ENCODE peak calls at places on chromosomes 16 and 17, in eight cellular contexts. One of them, this sample, is unnamed.

GRCh38 chr17:77107506-77108433 is 33.0 kb upstream of the SEC14L1 start:
- DNase-seq in omental fat pad: no peak
- DNase-seq in CD4-positive, CD25-positive, alpha-beta regulatory T cell: peak
- DNase-seq in T47D: no peak
- DNase-seq in AG09319: no peak
- DNase-seq in amygdala: no peak
- DNase-seq in NCI-H1417 treated with DMSO at 0.1 percent for 48 hours: no peak
- DNase-seq in left cardiac atrium: no peak
- DNase-seq in this sample: peak

GRCh38 chr17:43846963-43847369 is at the start of gene CD300LG:
- DNase-seq in T47D: no peak
- DNase-seq in omental fat pad: no peak
- DNase-seq in NCI-H1417 treated with DMSO at 0.1 percent for 48 hours: no peak
- DNase-seq in CD4-positive, CD25-positive, alpha-beta regulatory T cell: no peak
- DNase-seq in AG09319: no peak
- DNase-seq in left cardiac atrium: no peak
- DNase-seq in amygdala: no peak
- DNase-seq in this sample: no peak

GRCh38 chr17:48563385-48563838 is 14.7 kb downstream of the HOXB4 start:
- DNase-seq in omental fat pad: no peak
- DNase-seq in T47D: no peak
- DNase-seq in CD4-positive, CD25-positive, alpha-beta regulatory T cell: no peak
- DNase-seq in AG09319: no peak
- DNase-seq in left cardiac atrium: no peak
- DNase-seq in amygdala: no peak
- DNase-seq in NCI-H1417 treated with DMSO at 0.1 percent for 48 hours: no peak
- DNase-seq in this sample: no peak

GRCh38 chr16:90019543-90020259 is 445 bp upstream of the DBNDD1 start:
- DNase-seq in amygdala: peak
- DNase-seq in T47D: no peak
- DNase-seq in AG09319: no peak
- DNase-seq in NCI-H1417 treated with DMSO at 0.1 percent for 48 hours: no peak
- DNase-seq in CD4-positive, CD25-positive, alpha-beta regulatory T cell: peak
- DNase-seq in omental fat pad: no peak
- DNase-seq in left cardiac atrium: no peak
- DNase-seq in this sample: no peak

GRCh38 chr17:61662771-61663170 is 71.8 kb upstream of the NACA2 start:
- DNase-seq in left cardiac atrium: no peak
- DNase-seq in T47D: no peak
- DNase-seq in NCI-H1417 treated with DMSO at 0.1 percent for 48 hours: no peak
- DNase-seq in CD4-positive, CD25-positive, alpha-beta regulatory T cell: no peak
- DNase-seq in omental fat pad: no peak
- DNase-seq in amygdala: no peak
- DNase-seq in AG09319: peak
- DNase-seq in this sample: no peak

GRCh38 chr16:52572656-52573055 is 25.7 kb upstream of the TOX3 start:
- DNase-seq in left cardiac atrium: no peak
- DNase-seq in NCI-H1417 treated with DMSO at 0.1 percent for 48 hours: no peak
- DNase-seq in omental fat pad: no peak
- DNase-seq in AG09319: no peak
- DNase-seq in amygdala: no peak
- DNase-seq in CD4-positive, CD25-positive, alpha-beta regulatory T cell: no peak
- DNase-seq in T47D: no peak
- DNase-seq in this sample: no peak

GRCh38 chr16:28984619-28985135 is at the start of gene LAT:
- DNase-seq in left cardiac atrium: no peak
- DNase-seq in omental fat pad: no peak
- DNase-seq in CD4-positive, CD25-positive, alpha-beta regulatory T cell: peak
- DNase-seq in T47D: no peak
- DNase-seq in NCI-H1417 treated with DMSO at 0.1 percent for 48 hours: no peak
- DNase-seq in AG09319: no peak
- DNase-seq in amygdala: no peak
- DNase-seq in this sample: peak

GRCh38 chr17:78231991-78232759 is 744 bp downstream of the TMEM235 start:
- DNase-seq in left cardiac atrium: no peak
- DNase-seq in NCI-H1417 treated with DMSO at 0.1 percent for 48 hours: no peak
- DNase-seq in amygdala: no peak
- DNase-seq in AG09319: no peak
- DNase-seq in omental fat pad: no peak
- DNase-seq in CD4-positive, CD25-positive, alpha-beta regulatory T cell: peak
- DNase-seq in T47D: no peak
- DNase-seq in this sample: no peak

GRCh38 chr17:2279707-2280106 is 23.9 kb downstream of the SMG6 start:
- DNase-seq in NCI-H1417 treated with DMSO at 0.1 percent for 48 hours: no peak
- DNase-seq in T47D: no peak
- DNase-seq in CD4-positive, CD25-positive, alpha-beta regulatory T cell: no peak
- DNase-seq in amygdala: no peak
- DNase-seq in AG09319: no peak
- DNase-seq in left cardiac atrium: no peak
- DNase-seq in omental fat pad: no peak
- DNase-seq in this sample: no peak

GRCh38 chr16:61323456-61323855 is 712.8 kb downstream of the CDH8 start:
- DNase-seq in CD4-positive, CD25-positive, alpha-beta regulatory T cell: no peak
- DNase-seq in T47D: no peak
- DNase-seq in omental fat pad: no peak
- DNase-seq in NCI-H1417 treated with DMSO at 0.1 percent for 48 hours: peak
- DNase-seq in AG09319: no peak
- DNase-seq in amygdala: no peak
- DNase-seq in left cardiac atrium: no peak
- DNase-seq in this sample: no peak

GRCh38 chr16:81564368-81565060 is 119.9 kb downstream of the CMIP start:
- DNase-seq in T47D: no peak
- DNase-seq in left cardiac atrium: no peak
- DNase-seq in CD4-positive, CD25-positive, alpha-beta regulatory T cell: no peak
- DNase-seq in AG09319: no peak
- DNase-seq in amygdala: peak
- DNase-seq in omental fat pad: no peak
- DNase-seq in NCI-H1417 treated with DMSO at 0.1 percent for 48 hours: no peak
- DNase-seq in this sample: no peak

GRCh38 chr17:45681706-45682105 is 102.4 kb upstream of the CRHR1 start:
- DNase-seq in amygdala: no peak
- DNase-seq in omental fat pad: no peak
- DNase-seq in T47D: no peak
- DNase-seq in NCI-H1417 treated with DMSO at 0.1 percent for 48 hours: no peak
- DNase-seq in left cardiac atrium: no peak
- DNase-seq in AG09319: no peak
- DNase-seq in CD4-positive, CD25-positive, alpha-beta regulatory T cell: no peak
- DNase-seq in this sample: no peak

GRCh38 chr16:49755291-49755611 is 100.7 kb downstream of the ZNF423 start:
- DNase-seq in omental fat pad: no peak
- DNase-seq in CD4-positive, CD25-positive, alpha-beta regulatory T cell: no peak
- DNase-seq in T47D: peak
- DNase-seq in AG09319: peak
- DNase-seq in amygdala: no peak
- DNase-seq in NCI-H1417 treated with DMSO at 0.1 percent for 48 hours: no peak
- DNase-seq in left cardiac atrium: no peak
- DNase-seq in this sample: no peak

GRCh38 chr16:66717776-66718175 is 21.2 kb upstream of the CMTM4 start:
- DNase-seq in T47D: no peak
- DNase-seq in CD4-positive, CD25-positive, alpha-beta regulatory T cell: no peak
- DNase-seq in omental fat pad: no peak
- DNase-seq in amygdala: no peak
- DNase-seq in NCI-H1417 treated with DMSO at 0.1 percent for 48 hours: no peak
- DNase-seq in AG09319: no peak
- DNase-seq in left cardiac atrium: no peak
- DNase-seq in this sample: no peak

GRCh38 chr16:77158293-77158692 is 32.7 kb upstream of the MON1B start:
- DNase-seq in AG09319: no peak
- DNase-seq in omental fat pad: no peak
- DNase-seq in amygdala: no peak
- DNase-seq in left cardiac atrium: peak
- DNase-seq in T47D: no peak
- DNase-seq in NCI-H1417 treated with DMSO at 0.1 percent for 48 hours: no peak
- DNase-seq in CD4-positive, CD25-positive, alpha-beta regulatory T cell: no peak
- DNase-seq in this sample: no peak

GRCh38 chr17:27846042-27846655 is 45.8 kb upstream of the NOS2 start:
- DNase-seq in AG09319: no peak
- DNase-seq in left cardiac atrium: no peak
- DNase-seq in omental fat pad: no peak
- DNase-seq in T47D: no peak
- DNase-seq in NCI-H1417 treated with DMSO at 0.1 percent for 48 hours: no peak
- DNase-seq in amygdala: no peak
- DNase-seq in CD4-positive, CD25-positive, alpha-beta regulatory T cell: peak
- DNase-seq in this sample: peak

GRCh38 chr16:4489030-4489429 is 12.8 kb downstream of the HMOX2 start:
- DNase-seq in T47D: no peak
- DNase-seq in left cardiac atrium: no peak
- DNase-seq in omental fat pad: no peak
- DNase-seq in CD4-positive, CD25-positive, alpha-beta regulatory T cell: no peak
- DNase-seq in NCI-H1417 treated with DMSO at 0.1 percent for 48 hours: no peak
- DNase-seq in AG09319: no peak
- DNase-seq in amygdala: no peak
- DNase-seq in this sample: no peak

GRCh38 chr16:87202346-87202745 is 114.8 kb downstream of the C16orf95 start:
- DNase-seq in NCI-H1417 treated with DMSO at 0.1 percent for 48 hours: no peak
- DNase-seq in left cardiac atrium: no peak
- DNase-seq in amygdala: no peak
- DNase-seq in T47D: no peak
- DNase-seq in omental fat pad: no peak
- DNase-seq in AG09319: no peak
- DNase-seq in CD4-positive, CD25-positive, alpha-beta regulatory T cell: no peak
- DNase-seq in this sample: no peak

GRCh38 chr17:44976198-44976597 is 8.1 kb upstream of the C1QL1 start:
- DNase-seq in amygdala: no peak
- DNase-seq in T47D: no peak
- DNase-seq in left cardiac atrium: no peak
- DNase-seq in AG09319: no peak
- DNase-seq in NCI-H1417 treated with DMSO at 0.1 percent for 48 hours: no peak
- DNase-seq in omental fat pad: no peak
- DNase-seq in CD4-positive, CD25-positive, alpha-beta regulatory T cell: no peak
- DNase-seq in this sample: no peak

GRCh38 chr17:1003633-1003971 is 6.7 kb downstream of the TIMM22 start:
- DNase-seq in T47D: no peak
- DNase-seq in CD4-positive, CD25-positive, alpha-beta regulatory T cell: no peak
- DNase-seq in NCI-H1417 treated with DMSO at 0.1 percent for 48 hours: no peak
- DNase-seq in amygdala: no peak
- DNase-seq in AG09319: no peak
- DNase-seq in left cardiac atrium: no peak
- DNase-seq in omental fat pad: no peak
- DNase-seq in this sample: no peak

GRCh38 chr17:1379930-1380313 is 20.1 kb downstream of the YWHAE start:
- DNase-seq in T47D: no peak
- DNase-seq in omental fat pad: no peak
- DNase-seq in AG09319: no peak
- DNase-seq in amygdala: no peak
- DNase-seq in NCI-H1417 treated with DMSO at 0.1 percent for 48 hours: no peak
- DNase-seq in CD4-positive, CD25-positive, alpha-beta regulatory T cell: peak
- DNase-seq in left cardiac atrium: no peak
- DNase-seq in this sample: no peak

GRCh38 chr16:89842471-89843408 is 14.5 kb downstream of the SPIRE2 start:
- DNase-seq in amygdala: no peak
- DNase-seq in AG09319: no peak
- DNase-seq in CD4-positive, CD25-positive, alpha-beta regulatory T cell: no peak
- DNase-seq in left cardiac atrium: no peak
- DNase-seq in omental fat pad: no peak
- DNase-seq in T47D: peak
- DNase-seq in NCI-H1417 treated with DMSO at 0.1 percent for 48 hours: no peak
- DNase-seq in this sample: no peak

GRCh38 chr16:61900482-61900881 is 135.8 kb downstream of the CDH8 start:
- DNase-seq in CD4-positive, CD25-positive, alpha-beta regulatory T cell: no peak
- DNase-seq in left cardiac atrium: no peak
- DNase-seq in omental fat pad: no peak
- DNase-seq in NCI-H1417 treated with DMSO at 0.1 percent for 48 hours: no peak
- DNase-seq in amygdala: no peak
- DNase-seq in T47D: no peak
- DNase-seq in AG09319: no peak
- DNase-seq in this sample: no peak

GRCh38 chr17:83065660-83066542 is 13.5 kb upstream of the METRNL start:
- DNase-seq in AG09319: no peak
- DNase-seq in CD4-positive, CD25-positive, alpha-beta regulatory T cell: no peak
- DNase-seq in NCI-H1417 treated with DMSO at 0.1 percent for 48 hours: no peak
- DNase-seq in amygdala: no peak
- DNase-seq in T47D: no peak
- DNase-seq in left cardiac atrium: peak
- DNase-seq in omental fat pad: peak
- DNase-seq in this sample: no peak

GRCh38 chr17:17994271-17994670 is 21.6 kb downstream of the DRC3 start:
- DNase-seq in NCI-H1417 treated with DMSO at 0.1 percent for 48 hours: no peak
- DNase-seq in CD4-positive, CD25-positive, alpha-beta regulatory T cell: peak
- DNase-seq in amygdala: no peak
- DNase-seq in left cardiac atrium: no peak
- DNase-seq in omental fat pad: no peak
- DNase-seq in T47D: no peak
- DNase-seq in AG09319: no peak
- DNase-seq in this sample: no peak

GRCh38 chr17:40516581-40517285 is 15.3 kb upstream of the TNS4 start:
- DNase-seq in omental fat pad: no peak
- DNase-seq in AG09319: no peak
- DNase-seq in amygdala: no peak
- DNase-seq in CD4-positive, CD25-positive, alpha-beta regulatory T cell: peak
- DNase-seq in T47D: no peak
- DNase-seq in left cardiac atrium: no peak
- DNase-seq in NCI-H1417 treated with DMSO at 0.1 percent for 48 hours: no peak
- DNase-seq in this sample: peak

GRCh38 chr17:17303010-17303846 is at the start of gene NT5M:
- DNase-seq in amygdala: peak
- DNase-seq in AG09319: no peak
- DNase-seq in CD4-positive, CD25-positive, alpha-beta regulatory T cell: peak
- DNase-seq in T47D: peak
- DNase-seq in left cardiac atrium: peak
- DNase-seq in NCI-H1417 treated with DMSO at 0.1 percent for 48 hours: no peak
- DNase-seq in omental fat pad: peak
- DNase-seq in this sample: peak

GRCh38 chr16:29820730-29821662 is 734 bp downstream of the MVP start:
- DNase-seq in amygdala: no peak
- DNase-seq in left cardiac atrium: peak
- DNase-seq in NCI-H1417 treated with DMSO at 0.1 percent for 48 hours: no peak
- DNase-seq in CD4-positive, CD25-positive, alpha-beta regulatory T cell: peak
- DNase-seq in T47D: no peak
- DNase-seq in omental fat pad: no peak
- DNase-seq in AG09319: no peak
- DNase-seq in this sample: peak

GRCh38 chr17:34811561-34811960 is 149.7 kb downstream of the CCT6B start:
- DNase-seq in NCI-H1417 treated with DMSO at 0.1 percent for 48 hours: no peak
- DNase-seq in amygdala: no peak
- DNase-seq in omental fat pad: no peak
- DNase-seq in CD4-positive, CD25-positive, alpha-beta regulatory T cell: no peak
- DNase-seq in AG09319: no peak
- DNase-seq in T47D: no peak
- DNase-seq in left cardiac atrium: no peak
- DNase-seq in this sample: no peak

GRCh38 chr17:57404073-57404472 is 147.8 kb downstream of the MSI2 start:
- DNase-seq in amygdala: no peak
- DNase-seq in AG09319: no peak
- DNase-seq in NCI-H1417 treated with DMSO at 0.1 percent for 48 hours: no peak
- DNase-seq in CD4-positive, CD25-positive, alpha-beta regulatory T cell: peak
- DNase-seq in left cardiac atrium: no peak
- DNase-seq in omental fat pad: no peak
- DNase-seq in T47D: no peak
- DNase-seq in this sample: no peak